ENCODE peak calls at places on chromosomes 6 and 20, in nine cellular contexts. Z, O, I, H, G, X, Q, F and E are unnamed samples.

GRCh38 chr20:38725959-38726848 is 1.9 kb downstream of the SLC32A1 start:
- DNase-seq in O (peak), F (peak), G (no peak), I (peak), X (peak), H (no peak), Q (no peak), Z (peak), E (peak)

GRCh38 chr6:125095501-125096301 is 57.9 kb upstream of the TPD52L1 start:
- DNase-seq in H (no peak), I (no peak), O (peak), G (no peak), F (peak), X (peak), Z (no peak), Q (peak), E (no peak)

GRCh38 chr6:30763155-30763617 is 18.8 kb upstream of the IER3 start:
- DNase-seq in O (no peak), I (no peak), X (no peak), F (no peak), H (no peak), Z (no peak), Q (no peak), G (no peak), E (no peak)

GRCh38 chr6:46651006-46651405 is 1.6 kb downstream of the CYP39A1 start:
- DNase-seq in X (no peak), G (no peak), F (no peak), Q (no peak), H (no peak), I (no peak), Z (no peak), O (peak), E (no peak)

GRCh38 chr20:58471835-58472164 is 43.4 kb downstream of the APCDD1L start:
- DNase-seq in H (no peak), X (no peak), F (no peak), O (no peak), Q (no peak), G (no peak), I (no peak), Z (no peak), E (peak)

GRCh38 chr6:20581070-20581469 is 46.8 kb downstream of the CDKAL1 start:
- DNase-seq in Z (no peak), Q (no peak), O (no peak), X (no peak), F (no peak), I (no peak), H (no peak), G (no peak), E (no peak)

GRCh38 chr6:56343295-56343694 is 95.9 kb upstream of the COL21A1 start:
- DNase-seq in G (no peak), O (no peak), F (no peak), X (no peak), Z (no peak), Q (no peak), H (no peak), I (no peak), E (no peak)

GRCh38 chr6:46741482-46741881 is 5.3 kb upstream of the ANKRD66 start:
- DNase-seq in X (no peak), O (no peak), G (no peak), I (no peak), H (no peak), Z (no peak), F (no peak), Q (no peak), E (no peak)

GRCh38 chr20:61500791-61501321 is 248.8 kb downstream of the CDH4 start:
- DNase-seq in O (no peak), Q (peak), Z (no peak), I (no peak), H (no peak), F (peak), X (peak), G (no peak), E (no peak)

GRCh38 chr6:33192671-33193602 is 670 bp upstream of the COL11A2 start:
- DNase-seq in F (no peak), Q (peak), I (no peak), G (no peak), Z (peak), H (no peak), X (no peak), O (peak), E (no peak)

GRCh38 chr20:62708591-62709536 is at the start of gene NTSR1:
- DNase-seq in Z (no peak), O (peak), H (no peak), Q (peak), I (peak), F (no peak), X (no peak), G (no peak), E (no peak)

GRCh38 chr6:26157150-26157837 is 70.1 kb downstream of the HFE start:
- DNase-seq in O (peak), I (no peak), H (peak), Q (peak), X (no peak), F (peak), G (no peak), Z (no peak), E (peak)

GRCh38 chr6:126302191-126302590 is 37.7 kb upstream of the CENPW start:
- DNase-seq in O (peak), H (no peak), Q (peak), X (peak), I (no peak), G (no peak), F (no peak), Z (no peak), E (no peak)

GRCh38 chr6:159522877-159523547 is 170.0 kb downstream of the SOD2 start:
- DNase-seq in O (no peak), F (no peak), Z (no peak), Q (no peak), I (no peak), X (no peak), H (no peak), G (no peak), E (no peak)
- TF ChIP-seq CTCF in O (no peak), F (no peak), Z (no peak), Q (no peak), I (no peak), X (no peak), H (no peak), G (no peak), E (no peak)

GRCh38 chr6:103895136-103895535 is 964.6 kb downstream of the HACE1 start:
- DNase-seq in Z (no peak), O (no peak), X (no peak), Q (no peak), H (no peak), F (no peak), G (no peak), I (no peak), E (no peak)

DNA sequence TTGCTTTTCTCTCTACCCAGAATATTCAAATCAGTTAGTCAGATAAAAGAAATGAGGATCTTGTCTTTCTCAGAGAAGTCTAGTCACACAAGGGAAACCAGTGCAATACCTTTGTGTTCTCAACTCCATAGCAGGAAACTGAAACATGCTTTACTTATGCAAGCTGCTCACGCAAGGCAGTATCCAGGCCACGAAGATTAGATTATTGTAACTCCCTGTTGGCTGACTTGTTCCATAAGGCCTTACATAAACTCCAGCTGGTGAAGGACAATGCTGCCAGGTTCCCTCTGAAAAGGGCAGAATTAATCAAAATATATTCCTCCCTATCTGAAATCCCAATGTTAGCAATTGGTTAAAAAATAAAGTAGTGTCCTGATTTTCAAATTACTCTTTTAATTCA is 966.6 kb downstream of the HACE1 start:
- DNase-seq in Z (no peak), X (peak), G (no peak), O (peak), I (no peak), F (peak), H (no peak), Q (peak), E (no peak)
- TF ChIP-seq CTCF in Z (no peak), X (no peak), G (no peak), O (no peak), I (no peak), F (no peak), H (no peak), Q (no peak), E (no peak)

GRCh38 chr6:167212716-167213011 is 54.9 kb upstream of the GPR31 start:
- DNase-seq in O (no peak), Q (no peak), F (no peak), X (no peak), I (no peak), Z (no peak), G (no peak), H (no peak), E (peak)
- TF ChIP-seq CTCF in O (no peak), Q (no peak), F (no peak), X (no peak), I (no peak), Z (no peak), G (no peak), H (no peak), E (no peak)

DNA sequence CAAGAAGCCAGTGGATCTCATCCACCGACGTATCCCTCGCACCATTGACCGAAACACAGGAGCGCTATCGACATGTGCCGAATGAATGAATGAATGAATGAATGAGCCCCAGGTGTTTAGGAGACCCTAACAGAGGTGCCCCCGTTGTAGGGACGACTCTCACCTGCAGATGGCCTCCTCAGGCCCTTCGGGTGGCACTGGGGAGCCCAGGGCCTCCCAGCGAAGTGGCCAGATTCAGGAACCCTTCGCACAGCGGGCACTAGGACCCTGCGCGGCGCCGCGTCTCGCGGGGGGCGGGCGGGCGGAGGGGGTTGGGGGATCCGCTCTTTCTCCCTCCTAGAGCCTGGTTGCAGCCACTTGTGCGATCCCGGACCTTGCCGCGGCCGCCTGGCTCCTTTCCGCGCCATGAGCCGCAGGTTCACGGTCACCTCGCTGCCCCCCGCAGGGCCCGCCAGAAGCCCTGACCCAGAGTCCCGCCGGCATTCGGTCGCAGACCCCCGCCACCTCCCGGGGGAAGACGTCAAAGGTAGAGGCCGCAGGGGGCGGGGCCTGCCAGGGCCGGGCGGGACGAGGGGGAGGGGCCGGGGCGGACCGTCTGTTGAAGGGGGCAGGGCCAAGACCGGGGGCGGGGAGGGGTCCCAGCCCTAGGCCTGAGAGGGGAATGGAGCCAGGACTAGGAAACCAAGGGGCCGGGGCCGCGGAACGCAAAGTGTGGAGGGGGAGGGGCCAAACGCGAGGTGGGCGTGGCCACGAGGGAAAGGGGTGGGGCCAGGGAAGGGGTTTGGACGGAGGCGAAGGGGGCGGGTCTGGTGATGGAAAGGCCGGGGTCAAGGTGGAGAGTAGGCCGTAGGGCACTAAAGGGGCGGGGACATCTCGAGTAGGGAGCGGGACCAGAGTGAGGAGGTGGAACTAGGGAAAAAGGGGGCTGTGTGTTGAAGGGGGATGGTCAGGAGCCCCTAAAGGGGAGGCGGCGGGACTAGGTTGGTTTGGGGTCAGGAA is 7.4 kb upstream of the SLC12A5 start:
- DNase-seq in Q (no peak), Z (peak), X (peak), G (no peak), O (peak), H (no peak), I (peak), F (no peak), E (peak)
- TF ChIP-seq CTCF in Q (no peak), Z (no peak), X (no peak), G (no peak), O (no peak), H (no peak), I (peak), F (no peak), E (no peak)